ENCODE peak calls at places on chromosomes 13 and 19, in six cellular contexts. Y is neural progenitor cell, A is GM23338, X is SK-N-SH, W is PC-3, L is GM23248. Z is an unnamed sample.
A peak's percentile ranks its signal among the peaks of the same experiment; 100 is the strongest.

GRCh38 chr19:56671613-56671994 is at the start of gene ZNF835:
- DNase-seq in A (peak; percentile 70), L (peak; percentile 50), W (no peak), X (peak; percentile 94), Y (no peak), Z (no peak)

GRCh38 chr19:38335949-38336637 is 463 bp downstream of the CATSPERG start:
- DNase-seq in A (peak; percentile 98), L (peak; percentile 98), X (peak; percentile 92), Y (peak; percentile 96), W (peak; percentile 93), Z (peak; percentile 96)

GRCh38 chr19:991932-992669 is 8.0 kb downstream of the WDR18 start:
- DNase-seq in W (no peak), Y (no peak), L (no peak), X (no peak), A (no peak), Z (peak; percentile 18)

GRCh38 chr19:8302357-8302691 is 5.8 kb downstream of the CD320 start:
- DNase-seq in X (no peak), W (no peak), Y (no peak), L (no peak), A (no peak), Z (no peak)

GRCh38 chr13:60519496-60519895 is 122.5 kb downstream of the TDRD3 start:
- DNase-seq in A (no peak), X (no peak), Y (no peak), W (no peak), L (no peak), Z (no peak)

GRCh38 chr19:48644839-48645651 is 942 bp downstream of the CA11 start:
- DNase-seq in W (peak; percentile 63), L (peak; percentile 81), X (peak; percentile 80), Y (peak; percentile 90), A (peak; percentile 92), Z (peak; percentile 66)

GRCh38 chr13:30859326-30859725 is 46.7 kb upstream of the MEDAG start:
- DNase-seq in A (no peak), Y (peak; percentile 20), L (no peak), X (no peak), W (peak; percentile 26), Z (no peak)

GRCh38 chr19:48405850-48406249 is 12.4 kb downstream of the GRIN2D start:
- DNase-seq in W (peak; percentile 36), L (no peak), Y (no peak), X (no peak), A (no peak), Z (no peak)

GRCh38 chr19:1057185-1057857 is 9.6 kb upstream of the ARHGAP45 start:
- DNase-seq in A (peak; percentile 83), L (peak; percentile 76), W (peak; percentile 19), X (no peak), Y (peak; percentile 75), Z (peak; percentile 52)

GRCh38 chr13:48750588-48751383 is 97.1 kb downstream of the CYSLTR2 start:
- DNase-seq in L (peak; percentile 76), Y (no peak), X (no peak), A (no peak), W (no peak), Z (no peak)

GRCh38 chr19:7860902-7861618 is 13.1 kb downstream of the PRR36 start:
- DNase-seq in Y (no peak), L (no peak), X (no peak), A (peak; percentile 56), W (no peak), Z (no peak)

GRCh38 chr13:100817897-100818296 is 143.3 kb upstream of the TMTC4 start:
- DNase-seq in L (no peak), W (no peak), A (no peak), X (no peak), Y (no peak), Z (no peak)

GRCh38 chr19:461664-462551 is 1.1 kb upstream of the SHC2 start:
- DNase-seq in L (peak; percentile 12), Y (peak; percentile 81), W (peak; percentile 31), A (peak; percentile 77), X (peak; percentile 77), Z (no peak)

GRCh38 chr13:43268632-43269031 is 245.2 kb downstream of the DNAJC15 start:
- DNase-seq in W (no peak), L (no peak), A (no peak), X (no peak), Y (peak; percentile 6), Z (no peak)

GRCh38 chr13:51006067-51006800 is 96.6 kb downstream of the RNASEH2B start:
- DNase-seq in A (no peak), L (peak; percentile 65), Y (no peak), W (no peak), X (no peak), Z (no peak)
- TF ChIP-seq EZH2phosphoT487 in A (no peak), L (no peak), Y (no peak), W (no peak), X (no peak), Z (no peak)

GRCh38 chr19:2474232-2475017 is 1.5 kb upstream of the GADD45B start:
- DNase-seq in W (peak; percentile 86), X (peak; percentile 95), Y (peak; percentile 95), L (peak; percentile 97), A (peak; percentile 95), Z (peak; percentile 90)
- TF ChIP-seq EZH2phosphoT487 in W (no peak), X (no peak), Y (no peak), L (no peak), A (no peak), Z (no peak)

DNA sequence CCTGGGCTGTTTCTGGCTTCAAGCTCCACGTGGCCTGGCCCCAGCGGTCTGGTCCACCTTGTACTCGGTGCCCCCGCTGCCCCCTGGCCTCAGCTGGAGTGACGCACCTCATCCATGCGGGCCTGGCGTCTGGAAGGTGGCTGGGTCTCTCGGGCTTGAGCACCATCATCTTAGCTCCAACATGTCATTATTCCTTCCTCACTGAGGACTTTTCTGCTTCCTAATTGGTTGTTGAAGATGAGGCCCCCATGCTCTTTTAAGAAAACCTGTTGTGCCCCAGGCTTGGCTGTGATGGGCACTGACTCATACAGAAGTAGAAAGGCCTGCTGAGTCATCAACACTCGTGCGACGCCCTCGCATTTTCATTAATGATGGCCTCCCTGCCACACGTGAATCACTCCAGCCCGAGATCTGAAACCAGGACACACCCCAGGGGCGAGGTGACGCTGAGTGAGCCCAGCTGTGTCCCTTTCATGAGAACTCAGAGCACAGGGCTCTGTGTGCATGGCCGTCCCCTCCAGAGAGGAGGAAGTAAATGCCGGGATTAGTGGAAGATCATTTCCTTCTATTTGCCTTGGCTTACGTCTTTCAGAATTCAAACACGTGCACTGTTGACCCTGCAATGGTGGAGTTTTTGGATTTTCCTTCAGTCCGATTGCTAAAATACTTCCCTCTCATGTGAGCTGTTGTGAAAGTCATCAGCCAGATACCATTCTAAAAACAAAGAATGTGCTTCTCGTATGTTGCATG is 14.0 kb upstream of the GJA3 start:
- DNase-seq in A (no peak), L (peak; percentile 100), X (no peak), W (peak; percentile 99), Y (no peak), Z (peak; percentile 83)
- TF ChIP-seq EZH2phosphoT487 in A (no peak), L (no peak), X (no peak), W (peak; percentile 77), Y (no peak), Z (no peak)

GRCh38 chr19:42075364-42075615 is 676 bp upstream of the ZNF574 start:
- DNase-seq in W (no peak), L (no peak), Y (no peak), X (no peak), A (no peak), Z (no peak)
- TF ChIP-seq EZH2phosphoT487 in W (no peak), L (no peak), Y (no peak), X (no peak), A (no peak), Z (no peak)

GRCh38 chr13:33250594-33250993 is 35.0 kb downstream of the STARD13 start:
- DNase-seq in L (peak; percentile 17), A (no peak), W (no peak), Y (no peak), X (no peak), Z (no peak)

GRCh38 chr13:33252103-33252502 is 33.5 kb downstream of the STARD13 start:
- DNase-seq in A (no peak), Y (no peak), X (no peak), L (no peak), W (no peak), Z (no peak)

GRCh38 chr13:33249894-33250293 is 35.7 kb downstream of the STARD13 start:
- DNase-seq in W (no peak), X (no peak), A (no peak), L (no peak), Y (no peak), Z (no peak)

GRCh38 chr13:33251131-33251629 is 34.4 kb downstream of the STARD13 start:
- DNase-seq in A (no peak), X (peak; percentile 54), L (peak; percentile 94), W (peak; percentile 95), Y (no peak), Z (peak; percentile 15)

DNA sequence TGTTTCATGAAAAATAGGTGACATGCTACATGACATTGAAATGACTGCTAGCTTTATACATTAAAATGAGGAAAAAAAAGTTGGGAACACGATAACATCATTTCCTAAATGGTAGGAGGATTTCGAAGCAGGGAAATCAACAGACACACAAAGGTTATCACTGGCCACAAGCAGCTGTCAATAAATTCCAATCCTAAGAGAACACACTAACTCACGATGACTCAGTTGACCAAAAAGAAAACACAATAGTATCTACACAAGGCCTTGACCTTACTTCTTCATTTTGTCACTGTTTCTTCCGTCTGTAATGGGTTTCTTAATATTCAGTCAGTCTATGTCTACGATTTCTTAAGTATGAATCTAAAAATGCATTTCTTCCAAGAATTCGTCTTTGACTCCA is 36.5 kb downstream of the STARD13 start:
- DNase-seq in L (peak; percentile 48), W (peak; percentile 44), Y (no peak), A (no peak), X (no peak), Z (no peak)
- TF ChIP-seq EZH2phosphoT487 in L (no peak), W (no peak), Y (no peak), A (no peak), X (no peak), Z (no peak)

GRCh38 chr13:23654111-23655110 is 84.2 kb downstream of the TNFRSF19 start:
- DNase-seq in W (no peak), X (no peak), L (no peak), A (no peak), Y (no peak), Z (no peak)

GRCh38 chr13:23657056-23657455 is 86.8 kb downstream of the TNFRSF19 start:
- DNase-seq in Y (no peak), L (no peak), X (peak; percentile 50), W (no peak), A (no peak), Z (no peak)

GRCh38 chr13:23652909-23653726 is 82.9 kb downstream of the TNFRSF19 start:
- DNase-seq in Y (no peak), X (no peak), W (no peak), A (no peak), L (no peak), Z (no peak)

GRCh38 chr13:23656637-23657036 is 86.4 kb downstream of the TNFRSF19 start:
- DNase-seq in Y (no peak), W (no peak), A (no peak), L (peak; percentile 69), X (peak; percentile 77), Z (no peak)

DNA sequence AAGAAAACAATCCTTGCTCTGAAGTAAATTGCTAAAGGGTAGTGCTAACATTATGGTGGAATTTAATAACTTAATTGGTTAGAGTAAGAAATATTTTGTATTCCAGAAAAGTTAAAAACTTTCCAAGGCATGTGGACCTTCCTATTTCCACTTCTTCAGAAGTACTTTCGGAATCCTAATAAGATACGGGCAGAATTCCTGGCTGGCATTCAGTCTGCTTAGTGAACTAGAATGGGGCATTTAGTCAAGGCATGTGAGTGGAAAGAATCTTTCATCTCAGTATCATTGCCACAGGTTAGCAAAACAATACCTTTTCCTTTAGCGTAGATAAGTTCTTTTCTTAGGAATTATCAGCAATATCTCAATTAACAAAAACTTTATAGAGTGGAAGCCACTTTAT is 85.1 kb downstream of the TNFRSF19 start:
- DNase-seq in L (no peak), Y (peak; percentile 52), A (no peak), X (no peak), W (no peak), Z (no peak)
- TF ChIP-seq EZH2phosphoT487 in L (no peak), Y (no peak), A (no peak), X (no peak), W (no peak), Z (no peak)

Z was measured in MM.1S.